ENCODE peak calls at places on chromosomes 3 and 15, in five cellular contexts. One of them, this sample, is unnamed.

GRCh38 chr3:160842021-160843005 is 86.3 kb downstream of the PPM1L start:
- DNase-seq in heart left ventricle: no peak
- DNase-seq in uterus: no peak
- DNase-seq in IMR-90: no peak
- DNase-seq in GM12892: no peak
- DNase-seq in this sample: no peak

GRCh38 chr3:176005564-176005963 is 1146.4 kb downstream of the NAALADL2 start:
- DNase-seq in heart left ventricle: no peak
- DNase-seq in uterus: no peak
- DNase-seq in IMR-90: no peak
- DNase-seq in GM12892: no peak
- DNase-seq in this sample: no peak

GRCh38 chr3:55947406-55947805 is 460.3 kb upstream of the WNT5A start:
- DNase-seq in heart left ventricle: no peak
- DNase-seq in uterus: no peak
- DNase-seq in IMR-90: no peak
- DNase-seq in GM12892: no peak
- DNase-seq in this sample: no peak

GRCh38 chr3:138068579-138069174 is 46.7 kb downstream of the DZIP1L start:
- DNase-seq in heart left ventricle: peak
- DNase-seq in uterus: peak
- DNase-seq in IMR-90: peak
- DNase-seq in GM12892: peak
- DNase-seq in this sample: peak

GRCh38 chr15:71447328-71448250 is 332.3 kb downstream of the THSD4 start:
- DNase-seq in heart left ventricle: no peak
- DNase-seq in uterus: no peak
- DNase-seq in IMR-90: peak
- DNase-seq in GM12892: no peak
- DNase-seq in this sample: no peak

GRCh38 chr3:190699784-190700183 is 162.7 kb downstream of the GMNC start:
- DNase-seq in heart left ventricle: no peak
- DNase-seq in uterus: no peak
- DNase-seq in IMR-90: no peak
- DNase-seq in GM12892: no peak
- DNase-seq in this sample: no peak

GRCh38 chr3:116618138-116618537 is 91.4 kb upstream of the TUSC7 start:
- DNase-seq in heart left ventricle: no peak
- DNase-seq in uterus: no peak
- DNase-seq in IMR-90: no peak
- DNase-seq in GM12892: no peak
- DNase-seq in this sample: no peak

GRCh38 chr3:184568918-184569829 is 7.6 kb downstream of the EPHB3 start:
- DNase-seq in heart left ventricle: peak
- DNase-seq in uterus: peak
- DNase-seq in IMR-90: peak
- DNase-seq in GM12892: no peak
- DNase-seq in this sample: peak

GRCh38 chr3:55013145-55013544 is 85.3 kb upstream of the LRTM1 start:
- DNase-seq in heart left ventricle: no peak
- DNase-seq in uterus: no peak
- DNase-seq in IMR-90: peak
- DNase-seq in GM12892: no peak
- DNase-seq in this sample: no peak

GRCh38 chr3:100159564-100160153 is 45.4 kb upstream of the FILIP1L start:
- DNase-seq in heart left ventricle: no peak
- DNase-seq in uterus: no peak
- DNase-seq in IMR-90: peak
- DNase-seq in GM12892: no peak
- DNase-seq in this sample: no peak

GRCh38 chr3:188510366-188510765 is 356.4 kb downstream of the LPP start:
- DNase-seq in heart left ventricle: no peak
- DNase-seq in uterus: no peak
- DNase-seq in IMR-90: peak
- DNase-seq in GM12892: no peak
- DNase-seq in this sample: no peak

GRCh38 chr3:18987862-18988447 is 160.4 kb upstream of the KCNH8 start:
- DNase-seq in heart left ventricle: no peak
- DNase-seq in uterus: no peak
- DNase-seq in IMR-90: no peak
- DNase-seq in GM12892: no peak
- DNase-seq in this sample: no peak

GRCh38 chr3:17507480-17507879 is 235.0 kb downstream of the TBC1D5 start:
- DNase-seq in heart left ventricle: no peak
- DNase-seq in uterus: no peak
- DNase-seq in IMR-90: no peak
- DNase-seq in GM12892: no peak
- DNase-seq in this sample: no peak

GRCh38 chr3:112109313-112109712 is 23.1 kb downstream of the C3orf52 start:
- DNase-seq in heart left ventricle: no peak
- DNase-seq in uterus: no peak
- DNase-seq in IMR-90: no peak
- DNase-seq in GM12892: no peak
- DNase-seq in this sample: no peak

GRCh38 chr15:40953713-40954074 is 423 bp downstream of the CHAC1 start:
- DNase-seq in heart left ventricle: no peak
- DNase-seq in uterus: no peak
- DNase-seq in IMR-90: no peak
- DNase-seq in GM12892: no peak
- DNase-seq in this sample: no peak

DNA sequence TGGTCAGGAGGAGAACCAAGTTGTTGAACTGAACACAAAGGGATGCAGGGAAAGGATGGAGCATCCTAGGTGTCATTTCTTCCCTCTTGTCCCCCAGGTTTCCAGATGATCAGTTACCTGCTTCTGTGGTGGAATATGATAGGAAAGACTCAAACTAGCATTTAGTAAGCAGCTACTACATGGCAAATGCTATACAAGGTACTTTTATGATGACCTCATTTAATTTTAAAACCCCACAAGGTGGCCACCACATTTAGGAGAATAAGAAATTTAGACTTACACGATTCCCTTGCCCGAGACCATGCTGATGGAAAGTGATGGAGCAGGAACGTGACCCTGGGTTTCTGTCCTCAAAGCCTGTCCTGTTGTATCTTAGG is 40.9 kb downstream of the CCR4 start:
- DNase-seq in heart left ventricle: no peak
- DNase-seq in uterus: no peak
- DNase-seq in IMR-90: no peak
- DNase-seq in GM12892: no peak
- DNase-seq in this sample: no peak
- TF ChIP-seq POLR2A in heart left ventricle: no peak
- TF ChIP-seq POLR2A in uterus: no peak
- TF ChIP-seq POLR2A in IMR-90: no peak
- TF ChIP-seq POLR2A in GM12892: no peak
- TF ChIP-seq POLR2A in this sample: no peak

DNA sequence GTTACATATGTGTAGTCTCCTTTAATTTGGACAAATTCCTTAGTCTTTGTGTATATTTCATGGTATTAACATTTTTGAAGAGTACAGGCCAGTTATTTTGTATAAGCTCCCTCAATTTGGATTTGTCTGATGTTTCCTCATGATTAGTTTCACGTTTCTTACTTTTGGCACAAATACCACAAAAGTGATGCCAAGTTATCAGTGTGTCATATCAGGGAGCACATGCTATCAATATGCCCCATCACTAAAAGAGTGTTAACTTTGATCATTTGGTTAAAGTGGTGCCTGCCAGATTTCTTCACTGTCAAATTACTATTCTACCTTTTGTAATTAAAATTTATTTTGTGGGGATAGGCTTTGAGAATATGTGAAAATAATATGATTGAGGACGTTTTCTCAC is 14.6 kb downstream of the PCNP start:
- DNase-seq in heart left ventricle: no peak
- DNase-seq in uterus: no peak
- DNase-seq in IMR-90: no peak
- DNase-seq in GM12892: no peak
- DNase-seq in this sample: no peak
- TF ChIP-seq POLR2A in heart left ventricle: no peak
- TF ChIP-seq POLR2A in uterus: no peak
- TF ChIP-seq POLR2A in IMR-90: no peak
- TF ChIP-seq POLR2A in GM12892: no peak
- TF ChIP-seq POLR2A in this sample: no peak

DNA sequence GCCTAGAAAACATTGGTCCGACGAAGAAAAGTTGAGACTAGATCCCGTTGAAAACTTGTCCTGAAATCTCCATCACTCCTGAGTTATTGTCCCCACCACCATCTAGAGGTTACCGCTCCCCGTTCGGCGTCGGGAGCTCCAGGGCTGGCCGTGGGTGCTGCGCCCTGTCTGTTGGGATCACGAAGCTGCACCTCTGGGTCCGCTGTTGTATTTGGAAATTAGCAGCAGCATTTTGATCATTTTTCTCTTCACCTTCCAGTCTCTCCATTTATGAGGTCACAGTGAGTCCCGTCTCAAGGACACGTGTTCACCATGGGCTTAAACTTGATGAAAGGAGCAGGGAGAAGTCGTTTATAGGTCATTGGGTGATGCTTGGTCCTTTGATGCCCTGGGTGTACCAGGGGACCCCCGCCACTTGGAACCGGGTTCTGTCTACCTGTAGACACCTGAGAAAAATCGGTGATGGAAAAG is 565 bp downstream of the MANF start:
- DNase-seq in heart left ventricle: no peak
- DNase-seq in uterus: no peak
- DNase-seq in IMR-90: no peak
- DNase-seq in GM12892: no peak
- DNase-seq in this sample: no peak
- TF ChIP-seq POLR2A in heart left ventricle: no peak
- TF ChIP-seq POLR2A in uterus: no peak
- TF ChIP-seq POLR2A in IMR-90: no peak
- TF ChIP-seq POLR2A in GM12892: no peak
- TF ChIP-seq POLR2A in this sample: no peak

GRCh38 chr3:12810963-12811362 is 14.5 kb downstream of the CAND2 start:
- DNase-seq in heart left ventricle: no peak
- DNase-seq in uterus: no peak
- DNase-seq in IMR-90: no peak
- DNase-seq in GM12892: no peak
- DNase-seq in this sample: no peak

GRCh38 chr3:12809001-12809400 is 12.5 kb downstream of the CAND2 start:
- DNase-seq in heart left ventricle: no peak
- DNase-seq in uterus: no peak
- DNase-seq in IMR-90: no peak
- DNase-seq in GM12892: no peak
- DNase-seq in this sample: no peak

GRCh38 chr3:12809435-12809834 is 13.0 kb downstream of the CAND2 start:
- DNase-seq in heart left ventricle: no peak
- DNase-seq in uterus: no peak
- DNase-seq in IMR-90: no peak
- DNase-seq in GM12892: no peak
- DNase-seq in this sample: no peak

GRCh38 chr3:12808587-12808986 is 12.1 kb downstream of the CAND2 start:
- DNase-seq in heart left ventricle: no peak
- DNase-seq in uterus: no peak
- DNase-seq in IMR-90: no peak
- DNase-seq in GM12892: no peak
- DNase-seq in this sample: no peak

DNA sequence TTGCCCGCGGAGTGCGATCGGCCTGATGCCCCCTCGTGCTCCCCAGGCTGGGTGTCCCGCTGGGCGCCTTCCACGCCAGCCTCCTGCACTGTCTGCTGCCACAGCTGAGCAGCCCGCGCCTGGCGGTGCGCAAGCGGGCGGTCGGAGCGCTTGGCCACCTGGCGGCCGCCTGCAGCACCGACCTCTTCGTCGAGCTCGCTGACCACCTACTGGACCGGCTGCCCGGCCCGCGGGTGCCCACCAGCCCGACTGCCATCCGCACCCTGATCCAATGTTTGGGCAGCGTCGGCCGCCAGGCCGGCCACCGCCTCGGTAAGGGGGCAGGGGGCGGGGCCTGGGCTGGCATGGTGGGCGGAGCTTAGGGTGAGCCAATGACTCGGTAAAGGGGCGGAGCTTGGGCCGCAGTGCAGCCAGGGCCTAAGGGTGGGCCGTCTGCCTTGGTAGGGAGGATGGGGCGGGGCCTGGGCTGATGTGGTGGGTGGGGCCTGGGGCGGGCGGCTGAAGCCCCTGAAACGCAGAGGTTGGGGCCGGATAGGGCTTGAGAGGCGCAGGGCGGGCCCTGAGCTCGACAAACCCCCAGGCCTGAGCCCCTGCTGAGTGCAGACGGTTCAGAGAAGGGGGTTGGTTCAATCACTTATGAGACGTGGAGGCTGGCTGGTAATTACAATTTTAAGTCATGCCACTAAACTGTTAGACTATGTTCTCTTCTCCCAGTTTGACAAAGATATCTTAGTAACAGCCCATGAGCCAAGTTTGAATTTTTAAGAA is 13.7 kb downstream of the CAND2 start:
- DNase-seq in heart left ventricle: peak
- DNase-seq in uterus: peak
- DNase-seq in IMR-90: peak
- DNase-seq in GM12892: peak
- DNase-seq in this sample: peak
- TF ChIP-seq POLR2A in heart left ventricle: no peak
- TF ChIP-seq POLR2A in uterus: peak
- TF ChIP-seq POLR2A in IMR-90: no peak
- TF ChIP-seq POLR2A in GM12892: no peak
- TF ChIP-seq POLR2A in this sample: peak

DNA sequence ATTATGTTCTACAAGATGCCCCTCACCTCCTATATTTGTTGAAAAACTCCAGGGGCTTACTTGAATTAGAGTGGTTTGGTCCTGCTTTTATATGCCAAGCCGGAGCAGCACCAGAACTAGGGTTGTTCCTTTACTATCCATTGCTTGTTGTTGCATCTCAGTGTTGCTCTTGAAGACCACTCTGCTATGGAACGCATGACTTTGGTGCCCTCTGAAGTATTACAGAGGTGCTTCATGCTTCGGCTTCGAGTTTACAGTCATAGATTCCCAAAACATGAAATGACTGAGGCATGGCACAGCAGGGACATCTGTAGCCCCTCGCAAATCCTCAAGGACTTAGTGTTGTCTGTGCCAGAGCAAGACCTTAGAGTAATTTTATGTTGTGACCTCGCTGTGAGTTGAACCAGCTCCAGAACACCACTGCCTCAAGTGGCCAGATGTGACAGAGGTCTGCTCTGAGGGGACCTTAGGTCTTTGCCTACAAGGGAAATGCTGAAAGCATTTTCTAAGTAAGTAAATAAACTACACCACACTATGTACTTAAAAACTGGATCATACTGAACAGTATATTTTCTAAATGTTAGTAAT is 67.2 kb upstream of the SIAH2 start:
- DNase-seq in heart left ventricle: no peak
- DNase-seq in uterus: no peak
- DNase-seq in IMR-90: no peak
- DNase-seq in GM12892: no peak
- DNase-seq in this sample: no peak
- TF ChIP-seq POLR2A in heart left ventricle: no peak
- TF ChIP-seq POLR2A in uterus: no peak
- TF ChIP-seq POLR2A in IMR-90: no peak
- TF ChIP-seq POLR2A in GM12892: no peak
- TF ChIP-seq POLR2A in this sample: no peak

GRCh38 chr15:69908518-69909420 is 188.9 kb downstream of the TLE3 start:
- DNase-seq in heart left ventricle: no peak
- DNase-seq in uterus: no peak
- DNase-seq in IMR-90: no peak
- DNase-seq in GM12892: no peak
- DNase-seq in this sample: no peak
- TF ChIP-seq POLR2A in heart left ventricle: no peak
- TF ChIP-seq POLR2A in uterus: no peak
- TF ChIP-seq POLR2A in IMR-90: no peak
- TF ChIP-seq POLR2A in GM12892: no peak
- TF ChIP-seq POLR2A in this sample: no peak